ENCODE peak calls at places on chromosomes 4 and X, in ten cellular contexts. Z, K, W, X, S, C, J, Y, Q and F are unnamed samples.

GRCh38 chrX:107823042-107823441 is 2.6 kb upstream of the MID2 start:
- DNase-seq in X (no peak), Y (no peak), J (no peak), W (no peak), K (no peak), S (no peak), C (no peak), Z (no peak), Q (no peak), F (no peak)

GRCh38 chr4:105022811-105023667 is 123.6 kb upstream of the TET2 start:
- DNase-seq in J (no peak), Z (peak), K (no peak), W (no peak), C (no peak), S (no peak), Q (no peak), Y (no peak), X (no peak), F (no peak)

GRCh38 chrX:22652596-22652995 is 347.2 kb upstream of the DDX53 start:
- DNase-seq in K (peak), Q (no peak), W (no peak), C (no peak), J (peak), Y (no peak), X (peak), Z (peak), S (no peak), F (no peak)

GRCh38 chr4:127249767-127250108 is 383.0 kb upstream of the INTU start:
- DNase-seq in S (no peak), J (no peak), Z (no peak), Y (no peak), K (peak), W (no peak), C (no peak), X (no peak), Q (no peak), F (no peak)

GRCh38 chr4:2402053-2402452 is 16.4 kb downstream of the ZFYVE28 start:
- DNase-seq in Z (peak), Q (peak), X (peak), S (peak), K (peak), W (peak), C (no peak), Y (no peak), J (peak), F (peak)

GRCh38 chr4:74953647-74954046 is 20.7 kb downstream of the PARM1 start:
- DNase-seq in Z (no peak), X (no peak), J (no peak), C (no peak), K (no peak), S (no peak), W (no peak), Q (no peak), Y (no peak), F (no peak)

GRCh38 chr4:1842993-1843448 is 12.9 kb downstream of the LETM1 start:
- DNase-seq in S (peak), C (no peak), W (no peak), Q (peak), J (no peak), Z (peak), Y (no peak), X (no peak), K (peak), F (peak)

GRCh38 chr4:99811850-99812249 is 4.8 kb upstream of the DAPP1 start:
- DNase-seq in W (peak), Y (peak), C (no peak), Q (no peak), K (peak), Z (peak), J (peak), S (no peak), X (peak), F (no peak)

GRCh38 chr4:4461850-4462249 is 74.9 kb downstream of the NSG1 start:
- DNase-seq in C (no peak), X (no peak), Y (no peak), J (no peak), S (no peak), Q (no peak), K (no peak), W (peak), Z (no peak), F (no peak)

GRCh38 chr4:163672751-163673150 is 178.3 kb downstream of the TMA16 start:
- DNase-seq in J (no peak), C (no peak), Z (no peak), S (no peak), X (peak), Y (no peak), W (no peak), Q (no peak), K (no peak), F (no peak)

GRCh38 chrX:121831601-121832000 is 784.2 kb downstream of the GLUD2 start:
- DNase-seq in S (no peak), Q (no peak), J (no peak), K (peak), Z (no peak), W (no peak), C (no peak), Y (no peak), X (no peak), F (no peak)

GRCh38 chrX:47200385-47201150 is 6.9 kb downstream of the UBA1 start:
- DNase-seq in C (no peak), J (no peak), X (no peak), W (no peak), Z (peak), Y (no peak), K (peak), S (no peak), Q (peak), F (no peak)

GRCh38 chr4:185215261-185215660 is 5.9 kb downstream of the SNX25 start:
- DNase-seq in K (peak), Q (no peak), W (no peak), J (no peak), S (no peak), C (no peak), X (peak), Y (no peak), Z (no peak), F (no peak)

GRCh38 chr4:173247316-173247715 is 78.7 kb downstream of the GALNT7 start:
- DNase-seq in Z (no peak), J (no peak), Q (no peak), Y (no peak), K (no peak), W (no peak), S (no peak), X (no peak), C (no peak), F (no peak)

GRCh38 chr4:185395255-185395955 is at the start of gene LRP2BP:
- DNase-seq in C (peak), J (no peak), X (no peak), K (peak), Y (no peak), W (peak), Z (peak), Q (no peak), S (no peak), F (no peak)

GRCh38 chrX:65679071-65679540 is 11.7 kb downstream of the MSN start:
- DNase-seq in J (no peak), C (no peak), Q (no peak), S (no peak), X (no peak), K (peak), W (no peak), Y (no peak), Z (peak), F (no peak)

GRCh38 chr4:83114576-83114975 is at the start of gene PLAC8:
- DNase-seq in Z (no peak), S (no peak), C (peak), K (no peak), W (peak), Q (no peak), Y (no peak), J (no peak), X (peak), F (no peak)

GRCh38 chrX:155056471-155056870 is 14.5 kb downstream of the CMC4 start:
- DNase-seq in J (no peak), Q (no peak), X (no peak), Z (no peak), Y (no peak), W (no peak), S (no peak), K (no peak), C (no peak), F (no peak)